ENCODE peak calls at places on chromosomes 1 and 21, in eight cellular contexts. B is mucosa of gallbladder; N is HCT116; T is amygdala; F is naive thymus-derived CD8-positive, alpha-beta T cell; P is NCI-H345; G is neural progenitor cell; Q is iPS-NIHi11. S is an unnamed sample.

GRCh38 chr1:199422206-199422605 is 605.3 kb upstream of the NR5A2 start:
- DNase-seq in B (no peak), N (peak), T (no peak), F (no peak), P (no peak), G (peak), Q (peak), S (no peak)

GRCh38 chr1:44645466-44646244 is 28.6 kb downstream of the TMEM53 start:
- DNase-seq in B (no peak), N (no peak), T (peak), F (no peak), P (no peak), G (no peak), Q (no peak), S (no peak)

GRCh38 chr1:22176258-22176657 is 33.4 kb upstream of the WNT4 start:
- DNase-seq in B (no peak), N (no peak), T (no peak), F (no peak), P (peak), G (no peak), Q (no peak), S (no peak)

GRCh38 chr1:31699341-31699891 is 4.4 kb downstream of the COL16A1 start:
- DNase-seq in B (no peak), N (no peak), T (no peak), F (no peak), P (no peak), G (no peak), Q (no peak), S (no peak)

GRCh38 chr1:91555821-91556531 is 55.3 kb downstream of the CDC7 start:
- DNase-seq in B (no peak), N (no peak), T (no peak), F (peak), P (no peak), G (no peak), Q (no peak), S (no peak)

GRCh38 chr1:32767641-32768040 is 49.5 kb downstream of the YARS1 start:
- DNase-seq in B (no peak), N (no peak), T (no peak), F (no peak), P (no peak), G (no peak), Q (no peak), S (no peak)

GRCh38 chr1:229273507-229274232 is 2.8 kb downstream of the RAB4A start:
- DNase-seq in B (peak), N (no peak), T (no peak), F (no peak), P (no peak), G (no peak), Q (no peak), S (no peak)

GRCh38 chr1:27602510-27603319 is 1.2 kb downstream of the AHDC1 start:
- DNase-seq in B (no peak), N (no peak), T (no peak), F (peak), P (peak), G (peak), Q (peak), S (peak)

GRCh38 chr1:93708734-93709481 is 27.3 kb upstream of the BCAR3 start:
- DNase-seq in B (no peak), N (no peak), T (no peak), F (no peak), P (peak), G (no peak), Q (no peak), S (peak)

GRCh38 chr1:918353-918752 is 5.4 kb upstream of the SAMD11 start:
- DNase-seq in B (no peak), N (no peak), T (no peak), F (no peak), P (no peak), G (no peak), Q (no peak), S (no peak)

GRCh38 chr1:24321712-24322635 is 2.8 kb downstream of the GRHL3 start:
- DNase-seq in B (peak), N (peak), T (no peak), F (peak), P (no peak), G (peak), Q (peak), S (peak)

GRCh38 chr1:43774359-43774758 is 67.0 kb downstream of the ST3GAL3 start:
- DNase-seq in B (no peak), N (no peak), T (no peak), F (no peak), P (no peak), G (no peak), Q (no peak), S (no peak)

GRCh38 chr1:88737338-88737927 is 53.4 kb downstream of the PKN2 start:
- DNase-seq in B (no peak), N (no peak), T (no peak), F (no peak), P (no peak), G (no peak), Q (no peak), S (no peak)

GRCh38 chr1:231274119-231274825 is 33.3 kb downstream of the GNPAT start:
- DNase-seq in B (no peak), N (no peak), T (no peak), F (no peak), P (no peak), G (no peak), Q (no peak), S (no peak)

GRCh38 chr1:228279011-228279721 is 71.3 kb downstream of the OBSCN start:
- DNase-seq in B (no peak), N (no peak), T (no peak), F (no peak), P (no peak), G (no peak), Q (no peak), S (no peak)

GRCh38 chr1:55386456-55386855 is 171.3 kb upstream of the USP24 start:
- DNase-seq in B (no peak), N (no peak), T (no peak), F (no peak), P (no peak), G (no peak), Q (no peak), S (no peak)

GRCh38 chr1:206691604-206692003 is 6.9 kb downstream of the MAPKAPK2 start:
- DNase-seq in B (peak), N (no peak), T (no peak), F (no peak), P (no peak), G (no peak), Q (no peak), S (no peak)

GRCh38 chr1:44261475-44261853 is 48.2 kb downstream of the DMAP1 start:
- DNase-seq in B (no peak), N (no peak), T (no peak), F (no peak), P (no peak), G (peak), Q (peak), S (no peak)

GRCh38 chr1:41455479-41456271 is 28.8 kb downstream of the EDN2 start:
- DNase-seq in B (peak), N (no peak), T (no peak), F (no peak), P (no peak), G (no peak), Q (no peak), S (peak)

GRCh38 chr21:14753466-14754258 is 207.5 kb upstream of the SAMSN1 start:
- DNase-seq in B (no peak), N (no peak), T (no peak), F (no peak), P (no peak), G (no peak), Q (no peak), S (no peak)